ENCODE peak calls at places on chromosomes 1 and 21, in nine cellular contexts. Z is prostate gland, R is fibroblast of mammary gland, W is IMR-90, E is Caco-2, L is colonic mucosa, N is HFFc6, J is heart right ventricle, S is CD14-positive monocyte. Y is an unnamed sample.

GRCh38 chr1:234206651-234207284 is 166.5 kb upstream of the COA6 start:
- DNase-seq in E (no peak), W (peak), R (peak), S (no peak), L (no peak), Z (no peak), N (peak), J (no peak), Y (no peak)

GRCh38 chr1:107048255-107048654 is 8.2 kb upstream of the PRMT6 start:
- DNase-seq in S (no peak), L (no peak), W (no peak), R (no peak), Z (no peak), N (no peak), E (no peak), J (no peak), Y (no peak)

GRCh38 chr21:38958940-38959685 is 153.4 kb downstream of the ETS2 start:
- DNase-seq in L (peak), Z (no peak), W (peak), J (no peak), E (peak), N (peak), S (no peak), R (peak), Y (no peak)

GRCh38 chr1:9910080-9910424 is at the start of gene CTNNBIP1:
- DNase-seq in N (no peak), J (no peak), E (no peak), W (no peak), R (no peak), Z (no peak), L (no peak), S (no peak), Y (no peak)

GRCh38 chr1:94854458-94855306 is 34.5 kb downstream of the SLC44A3 start:
- DNase-seq in J (peak), N (peak), E (peak), S (peak), W (peak), Z (peak), L (peak), R (peak), Y (peak)

GRCh38 chr1:181778630-181779285 is 282.8 kb downstream of the ZNF648 start:
- DNase-seq in J (no peak), S (no peak), L (no peak), W (no peak), Z (no peak), N (no peak), R (no peak), E (no peak), Y (no peak)

GRCh38 chr1:167221126-167221803 is 579 bp downstream of the POU2F1 start:
- DNase-seq in E (no peak), J (no peak), R (no peak), L (peak), S (no peak), W (no peak), Z (peak), N (no peak), Y (no peak)

GRCh38 chr1:170273556-170274501 is 128.1 kb downstream of the NTMT2 start:
- DNase-seq in E (no peak), R (peak), N (no peak), W (no peak), L (no peak), S (no peak), J (peak), Z (no peak), Y (no peak)

GRCh38 chr1:203690730-203691129 is 64.1 kb downstream of the ATP2B4 start:
- DNase-seq in R (no peak), N (no peak), L (no peak), J (no peak), Z (no peak), E (no peak), W (no peak), S (no peak), Y (no peak)

GRCh38 chr1:117501275-117501674 is 104.6 kb upstream of the TENT5C start:
- DNase-seq in S (no peak), N (peak), W (peak), L (no peak), J (no peak), E (no peak), R (peak), Z (no peak), Y (no peak)

GRCh38 chr1:247077234-247077633 is 1.4 kb downstream of the ZNF670 start:
- DNase-seq in J (no peak), S (no peak), Z (no peak), L (no peak), N (peak), W (peak), R (peak), E (no peak), Y (no peak)

GRCh38 chr1:39758556-39759435 is 12.4 kb downstream of the OXCT2 start:
- DNase-seq in S (no peak), R (no peak), J (no peak), E (no peak), N (no peak), W (no peak), Z (no peak), L (no peak), Y (no peak)

GRCh38 chr1:157195521-157196244 is 57.5 kb upstream of the ETV3 start:
- DNase-seq in S (no peak), N (no peak), L (no peak), R (no peak), E (no peak), Z (no peak), J (no peak), W (no peak), Y (no peak)

GRCh38 chr21:35243171-35243570 is 194.1 kb upstream of the RUNX1 start:
- DNase-seq in J (no peak), W (no peak), R (no peak), S (no peak), L (no peak), N (no peak), E (no peak), Z (no peak), Y (no peak)

GRCh38 chr1:110647254-110647891 is 27.4 kb downstream of the KCNA3 start:
- DNase-seq in W (peak), Z (no peak), J (no peak), L (no peak), E (no peak), N (peak), S (no peak), R (peak), Y (no peak)

GRCh38 chr1:19582318-19582717 is 61.8 kb upstream of the NBL1 start:
- DNase-seq in S (peak), N (no peak), E (peak), W (no peak), R (peak), Z (peak), J (peak), L (peak), Y (no peak)

GRCh38 chr1:202697038-202697437 is 13.2 kb downstream of the SYT2 start:
- DNase-seq in W (no peak), S (no peak), E (no peak), Z (no peak), J (no peak), L (peak), R (no peak), N (no peak), Y (no peak)

GRCh38 chr1:205493241-205494085 is 11.0 kb upstream of the CDK18 start:
- DNase-seq in W (peak), S (peak), R (peak), J (peak), Z (no peak), E (no peak), N (peak), L (no peak), Y (no peak)

GRCh38 chr1:228009828-228010775 is 3.3 kb downstream of the WNT3A start:
- DNase-seq in S (no peak), E (no peak), R (no peak), N (no peak), L (no peak), W (no peak), Z (no peak), J (peak), Y (no peak)

GRCh38 chr1:152996633-152997385 is 4.7 kb upstream of the SPRR3 start:
- DNase-seq in E (no peak), W (no peak), R (no peak), J (no peak), N (no peak), L (no peak), Z (no peak), S (no peak), Y (no peak)

GRCh38 chr1:147665521-147665920 is 4.8 kb downstream of the ACP6 start:
- DNase-seq in R (peak), Z (no peak), S (no peak), N (no peak), L (no peak), E (no peak), J (no peak), W (no peak), Y (no peak)

GRCh38 chr1:40633563-40634376 is 31.7 kb downstream of the RIMS3 start:
- DNase-seq in J (peak), N (no peak), W (no peak), L (peak), S (no peak), Z (no peak), E (no peak), R (no peak), Y (no peak)

GRCh38 chr1:234987415-234988159 is 141.1 kb downstream of the TOMM20 start:
- DNase-seq in Z (peak), W (peak), N (peak), L (peak), E (peak), R (peak), J (peak), S (no peak), Y (no peak)

GRCh38 chr21:35019631-35020032 is 29.5 kb downstream of the RUNX1 start:
- DNase-seq in N (no peak), E (peak), S (no peak), W (no peak), R (no peak), Z (no peak), L (peak), J (no peak), Y (no peak)

GRCh38 chr1:905071-905749 is 18.5 kb upstream of the SAMD11 start:
- DNase-seq in L (peak), W (no peak), S (no peak), E (no peak), N (no peak), J (peak), Z (peak), R (no peak), Y (no peak)

GRCh38 chr21:35491114-35491513 is 442.0 kb upstream of the RUNX1 start:
- DNase-seq in Z (no peak), L (no peak), W (peak), E (no peak), S (no peak), N (no peak), R (no peak), J (no peak), Y (no peak)

GRCh38 chr1:202154766-202155477 is 5.5 kb downstream of the PTPN7 start:
- DNase-seq in Z (no peak), R (peak), S (peak), J (no peak), L (peak), N (peak), E (peak), W (peak), Y (peak)

GRCh38 chr1:203537806-203538464 is 44.0 kb downstream of the OPTC start:
- DNase-seq in S (no peak), Z (peak), R (peak), J (no peak), N (no peak), E (peak), L (peak), W (peak), Y (peak)

GRCh38 chr1:225424562-225425210 is 3.2 kb downstream of the LBR start:
- DNase-seq in L (no peak), Z (no peak), S (no peak), W (peak), J (no peak), N (peak), E (no peak), R (peak), Y (no peak)

GRCh38 chr1:101238041-101238515 is 1.3 kb downstream of the S1PR1 start:
- DNase-seq in N (no peak), L (no peak), E (no peak), W (no peak), J (no peak), S (no peak), Z (no peak), R (no peak), Y (no peak)

GRCh38 chr1:6447818-6448748 is 17.9 kb downstream of the TNFRSF25 start:
- DNase-seq in R (no peak), E (no peak), Z (no peak), S (no peak), N (no peak), L (peak), J (no peak), W (no peak), Y (no peak)

GRCh38 chr1:155077346-155077745 is 1.3 kb upstream of the EFNA3 start:
- DNase-seq in W (no peak), E (no peak), R (no peak), J (no peak), N (no peak), S (no peak), Z (no peak), L (no peak), Y (no peak)

GRCh38 chr1:80066060-80066459 is 1059.5 kb upstream of the ADGRL4 start:
- DNase-seq in L (no peak), J (no peak), S (no peak), N (no peak), W (no peak), R (no peak), Z (no peak), E (no peak), Y (peak)

GRCh38 chr1:24849653-24850295 is 80.3 kb downstream of the RUNX3 start:
- DNase-seq in R (peak), L (peak), W (peak), Z (no peak), N (no peak), J (no peak), S (no peak), E (no peak), Y (no peak)

GRCh38 chr1:218294531-218294930 is 9.4 kb downstream of the RRP15 start:
- DNase-seq in R (peak), N (peak), L (no peak), W (peak), E (no peak), S (no peak), J (no peak), Z (no peak), Y (no peak)

GRCh38 chr1:162305969-162306368 is 70.7 kb downstream of the SPATA46 start:
- DNase-seq in N (no peak), E (no peak), W (peak), S (no peak), L (no peak), J (no peak), R (peak), Z (no peak), Y (no peak)

GRCh38 chr1:201061886-201062285 is 38.4 kb upstream of the KIF21B start:
- DNase-seq in S (no peak), N (no peak), J (no peak), R (no peak), E (no peak), Z (no peak), W (no peak), L (no peak), Y (no peak)

GRCh38 chr1:201061049-201061448 is 37.5 kb upstream of the KIF21B start:
- DNase-seq in Z (no peak), W (no peak), R (no peak), E (no peak), J (peak), S (no peak), L (no peak), N (no peak), Y (peak)

GRCh38 chr1:201063190-201063544 is 39.7 kb upstream of the KIF21B start:
- DNase-seq in Z (no peak), W (no peak), J (no peak), S (no peak), E (no peak), N (no peak), R (no peak), L (no peak), Y (no peak)

GRCh38 chr1:201060586-201060985 is 37.1 kb upstream of the KIF21B start:
- DNase-seq in N (no peak), J (no peak), Z (no peak), E (no peak), S (no peak), R (no peak), L (no peak), W (no peak), Y (no peak)

DNA sequence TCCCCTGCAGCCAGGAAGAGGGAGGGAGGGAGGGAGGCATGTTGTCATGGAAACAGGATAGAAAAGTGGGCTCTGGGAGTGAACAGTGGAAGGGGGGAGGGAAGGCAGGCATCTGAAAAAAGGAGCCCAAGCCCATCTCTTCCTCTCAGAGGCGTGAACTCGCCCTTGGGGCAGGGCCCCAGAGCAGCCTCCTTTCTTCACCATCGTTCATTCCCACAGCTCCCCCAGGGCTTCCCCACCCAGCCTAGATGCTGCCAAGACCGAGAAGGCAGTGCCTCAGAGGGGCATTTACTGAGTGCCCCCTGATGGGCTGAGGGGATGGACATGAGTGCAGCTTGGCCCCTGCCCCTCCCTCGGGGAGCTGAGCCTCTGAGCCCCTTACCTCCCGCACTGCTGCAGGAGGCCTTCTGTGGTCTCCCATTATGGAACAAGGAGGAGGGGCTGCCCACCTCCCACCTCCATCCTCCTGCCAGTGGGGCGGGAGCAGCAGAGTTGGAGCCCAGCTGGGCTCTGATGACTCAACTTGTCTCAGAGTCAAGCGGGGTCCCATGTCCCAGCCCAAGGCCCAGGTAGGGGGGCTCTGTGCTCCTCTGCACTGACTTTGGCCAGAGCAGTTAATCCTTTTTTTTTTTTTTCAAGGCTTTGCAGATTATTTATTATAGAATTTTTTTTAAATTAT is 39.1 kb upstream of the KIF21B start:
- DNase-seq in E (no peak), L (no peak), S (no peak), N (no peak), W (no peak), Z (no peak), J (no peak), R (no peak), Y (no peak)
- TF ChIP-seq CTCF in E (no peak), L (no peak), S (no peak), N (no peak), W (no peak), Z (no peak), J (no peak), R (no peak), Y (no peak)

DNA sequence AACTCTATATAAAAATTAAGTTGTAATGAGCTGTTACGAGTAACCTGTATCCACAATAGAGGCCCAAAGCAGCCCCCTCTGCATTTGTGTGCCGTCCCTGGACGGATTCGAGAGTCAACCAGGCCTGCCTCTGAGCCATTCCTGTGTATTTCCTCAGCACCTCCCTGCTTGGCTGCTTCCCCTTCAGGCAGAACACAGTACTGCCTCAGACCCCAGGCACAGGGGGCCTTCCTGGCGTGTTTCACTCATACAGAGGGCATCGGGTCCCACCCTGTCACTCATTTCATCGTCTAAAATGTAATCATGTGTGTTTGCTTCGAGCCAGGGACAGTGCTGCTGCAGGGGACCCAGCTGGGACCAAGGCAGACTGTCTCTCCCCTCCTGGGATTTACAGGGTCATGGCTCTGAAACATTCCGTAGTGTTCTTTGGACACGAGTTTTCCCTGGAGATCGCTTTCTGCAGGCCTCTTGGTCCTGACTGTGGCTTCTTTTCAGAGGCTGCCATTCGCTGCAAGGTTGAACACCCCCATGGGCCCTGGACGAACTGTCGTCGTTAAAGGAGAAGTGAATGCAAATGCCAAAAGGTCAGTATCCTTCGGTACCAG is 19.4 kb downstream of the LGALS8 start:
- DNase-seq in E (no peak), Z (no peak), R (no peak), L (no peak), J (no peak), W (no peak), N (no peak), S (no peak), Y (no peak)
- TF ChIP-seq CTCF in E (no peak), Z (no peak), R (peak), L (no peak), J (no peak), W (no peak), N (peak), S (no peak), Y (no peak)

GRCh38 chr1:64663654-64664053 is 81.2 kb upstream of the RAVER2 start:
- DNase-seq in L (no peak), W (peak), Z (no peak), N (no peak), E (no peak), R (peak), J (no peak), S (no peak), Y (no peak)
- TF ChIP-seq CTCF in L (no peak), W (no peak), Z (no peak), N (peak), E (no peak), R (peak), J (no peak), S (no peak), Y (no peak)

DNA sequence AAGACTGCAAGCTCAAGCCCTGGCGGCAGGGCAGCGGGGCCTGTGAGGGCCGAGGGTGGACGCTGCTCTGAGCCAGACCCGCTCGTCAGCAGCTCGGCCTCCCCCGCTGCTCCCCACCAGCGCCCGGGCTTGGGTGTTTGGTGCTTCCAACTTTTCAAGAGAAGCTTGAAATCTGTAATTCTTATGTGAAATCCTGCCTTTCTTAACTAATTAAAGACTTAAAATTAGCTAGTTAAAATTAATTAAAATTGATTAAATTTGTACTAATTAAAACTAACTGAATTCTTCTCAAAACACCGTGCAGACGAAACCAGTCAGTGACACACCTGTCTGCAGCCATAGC is 14.0 kb upstream of the SLC19A1 start:
- DNase-seq in W (no peak), R (no peak), S (no peak), L (no peak), J (no peak), E (no peak), N (no peak), Z (no peak), Y (no peak)
- TF ChIP-seq CTCF in W (no peak), R (no peak), S (peak), L (no peak), J (no peak), E (no peak), N (peak), Z (no peak), Y (no peak)

DNA sequence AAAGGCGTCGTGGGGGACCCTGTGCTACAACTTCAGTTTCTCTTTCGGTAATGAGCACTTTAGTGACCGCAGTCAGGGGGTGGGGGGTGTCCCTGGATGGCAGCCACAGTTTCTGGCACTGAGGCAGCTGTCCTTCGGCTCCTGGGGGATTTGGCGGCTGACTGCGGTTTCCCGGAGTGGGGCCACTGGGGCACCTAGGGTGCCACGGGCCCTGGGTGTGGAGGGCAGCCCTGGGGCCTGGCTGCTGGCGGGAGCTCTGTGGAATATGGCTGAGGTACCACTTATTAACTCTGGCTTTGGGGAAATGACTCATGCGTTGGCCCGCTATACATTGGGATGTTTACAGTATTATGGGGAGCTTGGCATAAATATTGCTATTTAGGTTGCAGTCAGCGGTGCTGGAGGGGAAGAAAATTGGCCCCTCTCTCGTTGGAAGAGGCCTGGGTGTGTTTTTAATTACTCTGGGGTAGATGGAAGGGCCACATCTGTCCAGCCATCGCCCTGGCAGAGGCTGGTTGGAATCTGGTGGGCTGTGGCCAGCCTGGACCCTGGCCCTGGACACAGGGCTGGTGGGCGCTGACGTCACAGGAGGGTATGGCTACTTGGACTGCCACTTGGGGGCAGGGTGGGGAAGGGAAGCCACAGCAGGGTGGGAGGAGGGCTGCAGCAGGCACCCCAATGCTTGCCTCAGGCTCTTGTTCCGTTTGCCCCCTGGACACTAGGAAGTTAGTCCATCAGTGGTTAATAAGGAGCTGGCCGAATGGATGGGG is 2.0 kb downstream of the EPHB2 start:
- DNase-seq in E (no peak), W (peak), S (no peak), L (no peak), J (no peak), N (peak), Z (no peak), R (peak), Y (no peak)
- TF ChIP-seq CTCF in E (no peak), W (no peak), S (no peak), L (no peak), J (no peak), N (peak), Z (no peak), R (no peak), Y (no peak)